ENCODE peak calls at places on chromosomes 6 and 20, in seven cellular contexts. Z, D, H, G, A, P and L are unnamed samples.

GRCh38 chr20:10711903-10712373 is 38.1 kb upstream of the JAG1 start:
- DNase-seq in Z (peak; percentile 86), D (no peak), H (no peak), G (no peak), A (no peak), P (no peak), L (no peak)

GRCh38 chr20:48051810-48052491 is 266.7 kb upstream of the SULF2 start:
- DNase-seq in Z (no peak), D (no peak), H (no peak), G (no peak), A (no peak), P (peak; percentile 69), L (no peak)

GRCh38 chr6:74000582-74000981 is 304.6 kb downstream of the CD109 start:
- DNase-seq in Z (no peak), D (no peak), H (no peak), G (no peak), A (no peak), P (no peak), L (no peak)

GRCh38 chr6:166236586-166236985 is 68.9 kb upstream of the TBXT start:
- DNase-seq in Z (no peak), D (no peak), H (no peak), G (no peak), A (no peak), P (no peak), L (no peak)

GRCh38 chr6:101826678-101827077 is 433.2 kb downstream of the GRIK2 start:
- DNase-seq in Z (no peak), D (no peak), H (no peak), G (no peak), A (no peak), P (no peak), L (no peak)

GRCh38 chr20:38932457-38933120 is 6.4 kb downstream of the FAM83D start:
- DNase-seq in Z (no peak), D (no peak), H (no peak), G (no peak), A (no peak), P (no peak), L (no peak)

GRCh38 chr20:24441600-24441999 is 27.8 kb upstream of the SYNDIG1 start:
- DNase-seq in Z (no peak), D (no peak), H (no peak), G (no peak), A (no peak), P (no peak), L (no peak)

GRCh38 chr6:6760054-6760453 is 171.5 kb downstream of the LY86 start:
- DNase-seq in Z (no peak), D (no peak), H (no peak), G (no peak), A (no peak), P (no peak), L (no peak)

GRCh38 chr20:34249291-34249690 is 8.1 kb downstream of the ASIP start:
- DNase-seq in Z (no peak), D (no peak), H (no peak), G (peak; percentile 35), A (no peak), P (no peak), L (no peak)

GRCh38 chr6:169720207-169720855 is 4.0 kb downstream of the PHF10 start:
- DNase-seq in Z (no peak), D (no peak), H (no peak), G (no peak), A (no peak), P (no peak), L (no peak)

GRCh38 chr20:11454966-11455799 is 462.5 kb upstream of the BTBD3 start:
- DNase-seq in Z (no peak), D (no peak), H (peak; percentile 90), G (no peak), A (no peak), P (no peak), L (peak; percentile 29)

GRCh38 chr20:59138114-59138602 is 25.5 kb upstream of the ZNF831 start:
- DNase-seq in Z (no peak), D (no peak), H (no peak), G (no peak), A (no peak), P (no peak), L (no peak)

GRCh38 chr20:61499859-61500258 is 247.8 kb downstream of the CDH4 start:
- DNase-seq in Z (no peak), D (no peak), H (no peak), G (no peak), A (no peak), P (no peak), L (no peak)

GRCh38 chr6:11429577-11429976 is 108.0 kb upstream of the TMEM170B start:
- DNase-seq in Z (no peak), D (no peak), H (no peak), G (no peak), A (no peak), P (no peak), L (no peak)

GRCh38 chr20:14775778-14776177 is 438.4 kb upstream of the FLRT3 start:
- DNase-seq in Z (peak; percentile 64), D (no peak), H (peak; percentile 8), G (no peak), A (no peak), P (no peak), L (no peak)

GRCh38 chr20:8640461-8640860 is 428.4 kb upstream of the PLCB4 start:
- DNase-seq in Z (no peak), D (no peak), H (no peak), G (no peak), A (no peak), P (no peak), L (no peak)

GRCh38 chr6:88490195-88490594 is 324.0 kb upstream of the CNR1 start:
- DNase-seq in Z (no peak), D (no peak), H (no peak), G (no peak), A (no peak), P (no peak), L (no peak)

GRCh38 chr6:98836025-98836961 is 1.9 kb downstream of the POU3F2 start:
- DNase-seq in Z (no peak), D (peak; percentile 82), H (no peak), G (no peak), A (peak; percentile 42), P (no peak), L (no peak)

GRCh38 chr6:100136590-100136989 is 142.6 kb upstream of the MCHR2 start:
- DNase-seq in Z (no peak), D (no peak), H (no peak), G (no peak), A (no peak), P (no peak), L (no peak)

GRCh38 chr6:100132005-100132404 is 138.0 kb upstream of the MCHR2 start:
- DNase-seq in Z (no peak), D (no peak), H (no peak), G (no peak), A (no peak), P (no peak), L (no peak)

GRCh38 chr6:100134297-100134696 is 140.3 kb upstream of the MCHR2 start:
- DNase-seq in Z (no peak), D (no peak), H (no peak), G (no peak), A (no peak), P (no peak), L (no peak)

GRCh38 chr6:100135977-100136376 is 142.0 kb upstream of the MCHR2 start:
- DNase-seq in Z (no peak), D (no peak), H (no peak), G (no peak), A (no peak), P (no peak), L (no peak)

DNA sequence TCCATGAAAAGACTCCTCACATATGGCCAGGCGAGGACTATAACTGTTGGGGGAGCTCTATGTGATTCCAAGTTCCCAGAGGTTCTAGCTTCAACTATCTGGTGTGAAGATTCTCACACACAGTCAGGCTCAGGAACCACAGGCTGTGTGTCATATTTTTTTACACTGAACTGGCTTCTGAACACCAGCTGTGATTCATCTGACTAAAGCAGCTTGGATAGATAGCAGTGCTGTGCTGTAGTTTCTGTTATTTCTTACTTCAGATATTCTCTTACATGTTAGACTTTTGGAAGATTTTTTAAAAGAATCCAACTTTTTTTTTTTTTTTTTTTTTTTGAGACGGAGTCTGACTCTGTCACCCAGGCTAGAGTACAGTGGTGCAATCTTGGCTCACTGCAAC is 140.7 kb upstream of the MCHR2 start:
- DNase-seq in Z (no peak), D (no peak), H (no peak), G (no peak), A (no peak), P (no peak), L (no peak)
- TF ChIP-seq JUND in Z (no peak), D (no peak), H (no peak), G (no peak), A (no peak), P (no peak), L (no peak)

DNA sequence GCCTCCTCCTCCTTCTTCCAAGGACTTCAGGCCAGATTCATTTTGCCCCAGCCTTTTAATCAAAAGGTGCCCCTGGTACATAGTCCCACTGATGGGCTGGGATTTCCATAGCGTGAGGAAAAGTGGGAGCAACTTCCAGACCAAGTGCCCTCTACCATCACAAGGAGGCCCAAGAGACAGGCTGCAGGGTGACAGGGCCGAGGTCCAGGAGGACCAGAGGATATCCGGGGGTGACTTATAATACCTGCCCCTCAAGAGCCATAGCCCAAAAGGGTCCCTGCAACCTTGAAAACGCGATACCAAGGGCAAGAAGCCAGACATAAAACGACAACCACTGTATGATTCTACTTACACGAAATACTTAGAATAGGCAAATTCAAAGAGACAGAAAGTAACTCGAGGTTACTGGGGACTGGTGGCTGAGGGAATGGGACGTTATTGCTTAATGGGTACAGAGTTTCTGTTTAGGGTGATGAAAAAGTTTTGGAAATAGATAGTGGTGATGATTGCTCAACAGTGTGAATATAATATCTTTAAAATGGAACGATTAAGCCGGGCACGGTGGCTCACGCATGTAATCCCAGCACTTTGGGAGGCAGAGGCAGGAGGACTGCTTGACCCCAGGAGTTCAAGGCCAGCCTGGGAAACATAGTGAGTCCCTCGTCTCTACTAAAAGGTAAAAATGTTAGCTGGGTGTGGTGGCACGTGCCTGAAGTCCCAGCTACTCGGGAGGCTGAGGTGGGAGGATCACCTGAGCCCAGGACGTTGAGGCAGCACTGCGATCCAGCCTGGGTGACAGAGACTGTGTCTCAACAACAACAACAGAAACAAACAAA is 71.9 kb downstream of the NOL4L start:
- DNase-seq in Z (no peak), D (no peak), H (no peak), G (no peak), A (no peak), P (no peak), L (no peak)
- TF ChIP-seq JUND in Z (no peak), D (no peak), H (no peak), G (no peak), A (no peak), P (no peak), L (no peak)

GRCh38 chr6:47452899-47453298 is 24.7 kb upstream of the CD2AP start:
- DNase-seq in Z (no peak), D (no peak), H (no peak), G (no peak), A (no peak), P (no peak), L (no peak)

GRCh38 chr6:47451162-47451561 is 26.4 kb upstream of the CD2AP start:
- DNase-seq in Z (no peak), D (no peak), H (no peak), G (no peak), A (no peak), P (no peak), L (no peak)

GRCh38 chr6:47447726-47448125 is 29.9 kb upstream of the CD2AP start:
- DNase-seq in Z (no peak), D (no peak), H (no peak), G (no peak), A (no peak), P (no peak), L (no peak)

GRCh38 chr6:47446974-47447373 is 30.6 kb upstream of the CD2AP start:
- DNase-seq in Z (no peak), D (no peak), H (no peak), G (no peak), A (no peak), P (no peak), L (no peak)
- TF ChIP-seq JUND in Z (no peak), D (no peak), H (no peak), G (no peak), A (no peak), P (no peak), L (no peak)

GRCh38 chr6:137237413-137238170 is 18.4 kb upstream of the IFNGR1 start:
- DNase-seq in Z (peak; percentile 39), D (no peak), H (no peak), G (no peak), A (no peak), P (no peak), L (no peak)
- TF ChIP-seq JUND in Z (no peak), D (no peak), H (no peak), G (no peak), A (no peak), P (no peak), L (no peak)